ENCODE peak calls at places on chromosome 19, in seven cellular contexts. U is neuronal stem cell, O is mesendoderm, C is trophoblast cell, T is H9, D is H1, R is mesenchymal stem cell. H is an unnamed sample.
A peak's percentile ranks its signal among the peaks of the same experiment; 100 is the strongest.

GRCh38 chr19:1040476-1041271 is 767 bp downstream of the ABCA7 start:
- DNase-seq in D (peak; percentile 95), C (peak; percentile 94), U (peak; percentile 88), O (peak; percentile 99), T (peak; percentile 97), R (peak; percentile 95), H (peak; percentile 93)

GRCh38 chr19:32743021-32743420 is 23.5 kb downstream of the TDRD12 start:
- DNase-seq in T (no peak), C (no peak), R (no peak), U (no peak), D (no peak), O (no peak), H (no peak)

GRCh38 chr19:28482221-28482620 is 730.7 kb downstream of the UQCRFS1 start:
- DNase-seq in T (peak; percentile 93), D (peak; percentile 57), U (no peak), R (no peak), C (no peak), O (peak; percentile 66), H (no peak)

GRCh38 chr19:35055715-35056179 is 14.2 kb downstream of the HPN start:
- DNase-seq in T (peak; percentile 94), O (peak; percentile 93), R (no peak), D (peak; percentile 75), U (no peak), C (no peak), H (no peak)

GRCh38 chr19:41928221-41928683 is at the start of gene ERFL:
- DNase-seq in R (no peak), D (no peak), T (no peak), C (no peak), O (no peak), U (no peak), H (no peak)

GRCh38 chr19:15251749-15252397 is 19.6 kb upstream of the EPHX3 start:
- DNase-seq in O (peak; percentile 88), T (peak; percentile 84), R (peak; percentile 98), U (peak; percentile 54), C (peak; percentile 66), D (peak; percentile 84), H (peak; percentile 96)

GRCh38 chr19:17479325-17479791 is 9.0 kb downstream of the SLC27A1 start:
- DNase-seq in U (no peak), R (peak; percentile 30), D (no peak), O (no peak), C (peak; percentile 78), T (no peak), H (peak; percentile 76)

GRCh38 chr19:53357821-53358581 is 7.5 kb upstream of the ZNF525 start:
- DNase-seq in R (no peak), U (no peak), O (no peak), C (no peak), D (peak; percentile 54), T (peak; percentile 42), H (no peak)

GRCh38 chr19:13846533-13847032 is 30.4 kb upstream of the NANOS3 start:
- DNase-seq in T (peak; percentile 95), C (peak; percentile 97), O (peak; percentile 99), R (peak; percentile 99), D (peak; percentile 83), U (no peak), H (peak; percentile 93)

GRCh38 chr19:45050036-45050435 is 11.2 kb downstream of the CLASRP start:
- DNase-seq in D (no peak), T (no peak), O (no peak), C (peak; percentile 33), R (no peak), U (no peak), H (no peak)

GRCh38 chr19:45051929-45052579 is 13.2 kb downstream of the CLASRP start:
- DNase-seq in O (no peak), U (no peak), C (no peak), D (no peak), T (no peak), R (no peak), H (no peak)

GRCh38 chr19:45047188-45047797 is 8.4 kb downstream of the CLASRP start:
- DNase-seq in R (no peak), U (no peak), O (no peak), C (no peak), T (no peak), D (no peak), H (no peak)

GRCh38 chr19:45046355-45046754 is 7.5 kb downstream of the CLASRP start:
- DNase-seq in O (no peak), T (no peak), R (no peak), D (no peak), U (no peak), C (no peak), H (no peak)

DNA sequence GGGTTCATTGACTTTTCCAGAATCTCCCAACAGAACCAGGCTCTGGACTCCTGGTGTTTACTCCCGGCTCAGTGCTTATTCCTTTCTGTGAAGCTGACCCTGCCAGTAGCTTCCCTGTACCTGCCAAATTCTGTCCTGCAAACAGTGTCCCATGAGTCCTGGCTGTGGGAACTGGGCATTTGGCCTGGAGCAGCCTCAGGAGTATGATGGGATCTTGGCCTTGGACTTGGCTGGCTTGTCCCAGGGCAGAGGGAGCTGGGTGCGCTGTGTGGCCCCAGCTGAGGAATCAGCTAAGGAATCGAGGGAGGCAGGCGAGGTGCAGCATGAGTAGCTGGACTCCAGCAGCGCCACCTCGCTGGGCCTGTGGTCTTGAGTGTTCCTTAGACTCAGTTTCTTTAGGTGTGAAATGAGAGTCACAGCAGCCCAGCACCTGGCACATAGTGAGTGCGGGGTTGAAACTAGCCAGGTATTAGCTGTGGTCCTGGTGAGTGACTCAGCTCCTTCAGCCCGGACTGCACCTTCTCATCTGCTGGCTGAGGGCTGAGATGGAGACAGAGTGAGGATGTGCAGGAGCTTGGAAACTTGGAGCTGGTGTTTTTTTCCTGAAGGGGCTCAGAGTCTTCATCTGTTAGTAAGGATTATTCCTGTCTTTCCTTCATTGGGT is 10.4 kb downstream of the CLASRP start:
- DNase-seq in R (no peak), D (no peak), O (no peak), T (no peak), C (peak; percentile 21), U (no peak), H (no peak)
- H3K9ac ChIP-seq in R (no peak overlapping the region), D (no peak overlapping the region), O (no peak overlapping the region), T (no peak overlapping the region), C (no peak overlapping the region), U (no peak overlapping the region), H (no peak overlapping the region)

GRCh38 chr19:12838182-12838890 is at the start of gene MAST1:
- DNase-seq in T (peak; percentile 65), D (peak; percentile 86), R (peak; percentile 21), O (peak; percentile 66), U (no peak), C (peak; percentile 39), H (no peak)
- H2AK5ac ChIP-seq in T (no peak within 1 kb of the TSS), D (peak within 1 kb of the TSS; percentile 47), R (no peak within 1 kb of the TSS), O (no peak within 1 kb of the TSS), U (no peak within 1 kb of the TSS), C (no peak within 1 kb of the TSS), H (no peak within 1 kb of the TSS)

DNA sequence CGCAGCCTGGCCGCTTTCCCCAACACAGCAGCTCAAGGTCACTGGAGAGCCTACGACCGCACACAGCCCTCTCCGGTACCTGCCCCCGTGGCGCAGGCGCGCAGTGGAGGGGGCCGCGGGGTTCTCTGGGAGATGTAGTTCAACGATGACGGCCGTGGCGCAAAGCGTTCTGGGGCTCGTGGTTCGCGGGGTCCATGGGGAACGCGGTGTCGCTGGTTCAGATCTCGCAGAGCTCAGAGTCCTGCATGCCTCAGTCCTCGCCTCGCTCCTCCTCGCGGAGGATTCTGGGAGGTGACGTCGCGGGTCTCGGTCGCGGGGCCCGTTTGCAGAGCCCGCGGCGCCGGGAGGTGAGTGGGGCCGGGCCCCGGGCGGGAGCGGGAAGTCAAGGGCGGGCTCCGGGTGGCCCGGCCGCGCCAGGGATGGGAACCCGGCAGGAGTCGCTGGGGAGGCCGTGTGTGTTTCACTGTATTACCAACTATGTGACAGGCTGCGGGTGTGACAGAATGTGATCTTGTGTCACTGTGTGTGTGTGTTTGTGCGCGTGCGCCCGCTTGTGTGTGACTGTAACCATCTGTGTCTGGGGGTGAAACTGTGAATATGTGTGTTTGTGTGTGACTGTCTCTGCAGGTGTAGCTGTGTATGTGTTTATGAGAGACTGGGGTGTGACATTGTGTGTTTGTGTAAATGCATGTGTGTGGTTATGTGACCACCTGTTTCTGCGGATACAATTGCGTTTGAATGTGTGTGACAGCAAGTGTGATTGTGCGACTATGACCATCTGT is at the start of gene ZNF527:
- DNase-seq in U (peak; percentile 92), R (peak; percentile 98), D (peak; percentile 93), O (peak; percentile 99), C (peak; percentile 94), T (peak; percentile 98), H (peak; percentile 96)
- H3K9ac ChIP-seq in U (peak within 1 kb of the TSS; percentile 66), R (peak within 1 kb of the TSS; percentile 86), D (peak within 1 kb of the TSS; percentile 73), O (peak within 1 kb of the TSS; percentile 88), C (peak within 1 kb of the TSS; percentile 82), T (peak within 1 kb of the TSS; percentile 79), H (peak within 1 kb of the TSS; percentile 82)

DNA sequence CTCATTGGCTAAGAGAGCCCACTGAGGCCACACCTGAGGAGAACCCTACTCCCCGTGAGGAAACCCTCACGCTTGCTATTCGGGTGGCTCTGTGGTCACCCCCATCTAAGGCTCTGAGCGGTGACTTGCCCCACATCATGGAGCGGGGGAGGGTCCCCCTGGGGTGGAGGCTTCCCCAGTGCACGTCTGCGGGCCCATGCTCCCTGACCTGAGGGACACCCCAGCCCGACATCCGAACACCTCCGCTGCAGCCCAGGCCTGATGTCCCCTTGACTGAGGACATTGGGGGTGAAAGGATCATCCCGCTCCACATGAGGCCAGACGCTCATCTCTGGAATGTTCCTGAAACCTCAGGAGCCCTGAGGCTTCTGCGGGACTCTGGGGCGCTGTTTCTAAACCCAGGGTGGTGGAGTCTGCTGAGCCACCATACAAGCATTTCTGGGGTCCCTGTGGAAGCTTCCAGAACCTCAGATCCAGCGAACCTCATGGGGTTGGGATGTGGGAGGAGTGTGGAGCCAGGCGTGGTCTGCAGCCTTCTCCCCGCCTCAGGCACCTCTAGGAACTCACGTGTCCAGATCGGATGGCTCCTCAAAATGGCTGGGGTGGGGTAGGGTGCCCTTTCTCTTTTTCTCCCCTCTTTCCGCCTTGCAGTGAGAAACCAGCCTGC is 19.9 kb downstream of the TMED1 start:
- DNase-seq in D (no peak), C (no peak), O (no peak), R (no peak), T (no peak), U (no peak), H (peak; percentile 14)
- H2AK5ac ChIP-seq in D (no peak overlapping the region), C (no peak overlapping the region), O (no peak overlapping the region), R (peak overlapping the region; percentile 53), T (no peak overlapping the region), U (no peak overlapping the region), H (peak overlapping the region; percentile 99)

DNA sequence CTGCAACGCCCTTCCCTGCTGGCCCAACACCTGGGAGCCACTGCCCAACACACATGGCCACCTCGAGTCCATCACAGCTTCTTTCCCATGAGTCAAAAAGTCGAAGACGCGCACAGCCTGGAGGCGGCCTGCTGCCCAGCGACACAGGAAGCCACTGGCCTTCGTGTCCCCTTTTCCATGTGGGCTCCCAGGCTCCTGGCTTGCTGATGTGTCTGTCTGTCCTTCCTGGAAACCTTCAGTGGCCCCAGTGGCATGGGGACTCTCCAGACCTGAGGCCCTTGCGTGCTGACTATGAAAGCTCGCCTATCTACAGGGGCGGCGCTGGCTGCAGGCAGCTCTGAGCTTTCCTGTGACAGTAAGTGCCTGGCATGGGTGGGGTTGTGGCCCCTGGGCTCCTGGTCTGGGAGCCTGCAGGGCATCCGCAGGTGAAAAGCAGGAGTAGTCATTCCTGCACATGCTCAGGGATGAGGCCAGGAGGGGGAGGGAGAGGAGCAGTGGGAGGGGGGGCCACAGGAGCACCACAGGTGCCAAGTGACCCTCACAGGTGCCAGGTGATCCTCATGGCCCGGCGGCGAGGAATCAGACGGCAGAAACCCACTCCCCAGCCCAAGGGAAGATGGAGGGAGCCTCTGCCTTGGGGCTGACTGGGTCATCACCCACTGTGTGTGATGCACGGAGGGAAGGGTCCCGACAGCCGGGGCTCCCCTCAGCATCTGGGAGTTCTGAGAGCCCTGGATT is 27.5 kb downstream of the SH3GL1 start:
- DNase-seq in C (peak; percentile 44), T (no peak), R (no peak), U (no peak), O (no peak), D (peak; percentile 41), H (no peak)
- H3K9ac ChIP-seq in C (no peak overlapping the region), T (no peak overlapping the region), R (peak overlapping the region; percentile 88), U (no peak overlapping the region), O (no peak overlapping the region), D (no peak overlapping the region), H (peak overlapping the region; percentile 64)

GRCh38 chr19:44313231-44313630 is 8.4 kb upstream of the ZNF235 start:
- DNase-seq in T (no peak), D (no peak), C (no peak), O (no peak), R (no peak), U (no peak), H (no peak)
- H2AK5ac ChIP-seq in T (no peak overlapping the region), D (no peak overlapping the region), C (no peak overlapping the region), O (no peak overlapping the region), R (no peak overlapping the region), U (no peak overlapping the region), H (no peak overlapping the region)